ENCODE peak calls at places on chromosome 22, in four cellular contexts. F is HL-60, I is astrocyte of the cerebellum, P is pancreas. N is an unnamed sample.

GRCh38 chr22:42685941-42686666 is 34.6 kb downstream of the A4GALT start:
- DNase-seq in F (no peak), P (no peak), I (no peak), N (no peak)

GRCh38 chr22:24834845-24835570 is 29.0 kb downstream of the SGSM1 start:
- DNase-seq in I (no peak), F (peak), P (no peak), N (peak)

GRCh38 chr22:23116506-23117263 is 25.1 kb downstream of the RSPH14 start:
- DNase-seq in P (no peak), F (no peak), I (no peak), N (no peak)

GRCh38 chr22:24423519-24424000 is 3.8 kb upstream of the ADORA2A start:
- DNase-seq in P (no peak), I (no peak), F (peak), N (peak)

GRCh38 chr22:17009640-17010291 is 1.7 kb upstream of the GAB4 start:
- DNase-seq in F (no peak), P (no peak), I (no peak), N (no peak)

GRCh38 chr22:20952544-20953341 is 14.3 kb upstream of the AIFM3 start:
- DNase-seq in I (no peak), F (no peak), P (no peak), N (no peak)

GRCh38 chr22:47192651-47193437 is 430.4 kb downstream of the TBC1D22A start:
- DNase-seq in I (no peak), F (no peak), P (no peak), N (no peak)

GRCh38 chr22:38782402-38783094 is 11.4 kb downstream of the DNAL4 start:
- DNase-seq in F (peak), I (no peak), P (no peak), N (peak)

GRCh38 chr22:33529424-33530113 is 390.7 kb downstream of the LARGE1 start:
- DNase-seq in P (no peak), I (peak), F (no peak), N (peak)

GRCh38 chr22:39242389-39242808 is 2.4 kb downstream of the PDGFB start:
- DNase-seq in P (no peak), F (no peak), I (no peak), N (no peak)

GRCh38 chr22:50691521-50691920 is 18.9 kb downstream of the SHANK3 start:
- DNase-seq in I (no peak), P (peak), F (peak), N (peak)

GRCh38 chr22:49574861-49575702 is 252.6 kb downstream of the BRD1 start:
- DNase-seq in I (no peak), P (no peak), F (no peak), N (no peak)

GRCh38 chr22:22070371-22070824 is 87.8 kb upstream of the TOP3B start:
- DNase-seq in P (no peak), I (no peak), F (peak), N (peak)

GRCh38 chr22:32331236-32331917 is 26.3 kb upstream of the RFPL3 start:
- DNase-seq in P (peak), F (no peak), I (no peak), N (no peak)

GRCh38 chr22:24855794-24856193 is 49.8 kb downstream of the SGSM1 start:
- DNase-seq in F (no peak), I (no peak), P (no peak), N (no peak)

GRCh38 chr22:42533638-42533977 is 14.0 kb upstream of the RRP7A start:
- DNase-seq in I (no peak), F (no peak), P (no peak), N (no peak)

GRCh38 chr22:23225724-23226496 is 45.6 kb downstream of the BCR start:
- DNase-seq in I (no peak), F (no peak), P (no peak), N (peak)

GRCh38 chr22:50319503-50319951 is 7.3 kb downstream of the DENND6B start:
- DNase-seq in I (no peak), P (no peak), F (no peak), N (no peak)

GRCh38 chr22:48968201-48968959 is 859.3 kb downstream of the BRD1 start:
- DNase-seq in I (no peak), P (no peak), F (no peak), N (no peak)

GRCh38 chr22:49748514-49748913 is 79.2 kb downstream of the BRD1 start:
- DNase-seq in F (no peak), I (no peak), P (no peak), N (no peak)

GRCh38 chr22:38474003-38474607 is 6.2 kb downstream of the KDELR3 start:
- DNase-seq in I (no peak), F (no peak), P (no peak), N (no peak)

GRCh38 chr22:49215840-49216239 is 611.8 kb downstream of the BRD1 start:
- DNase-seq in P (no peak), F (no peak), I (no peak), N (no peak)

GRCh38 chr22:19811211-19811621 is 43.5 kb downstream of the GNB1L start:
- DNase-seq in F (no peak), P (no peak), I (no peak), N (no peak)

GRCh38 chr22:50687829-50688228 is 15.2 kb downstream of the SHANK3 start:
- DNase-seq in P (no peak), I (no peak), F (no peak), N (no peak)

GRCh38 chr22:49918911-49919881 is 762 bp downstream of the CRELD2 start:
- DNase-seq in I (no peak), F (no peak), P (no peak), N (no peak)

GRCh38 chr22:35914357-35914664 is 114.3 kb downstream of the RBFOX2 start:
- DNase-seq in I (no peak), P (no peak), F (no peak), N (no peak)
- H3K4me3 ChIP-seq in I (peak), P (no peak), F (no peak), N (no peak)

GRCh38 chr22:43827926-43828710 is 16.0 kb upstream of the EFCAB6 start:
- DNase-seq in I (no peak), F (no peak), P (no peak), N (no peak)

GRCh38 chr22:43824724-43825485 is 12.8 kb upstream of the EFCAB6 start:
- DNase-seq in I (no peak), P (no peak), F (no peak), N (no peak)

GRCh38 chr22:43827336-43827735 is 15.2 kb upstream of the EFCAB6 start:
- DNase-seq in I (no peak), P (no peak), F (no peak), N (no peak)

GRCh38 chr22:43825651-43826050 is 13.5 kb upstream of the EFCAB6 start:
- DNase-seq in I (no peak), F (no peak), P (no peak), N (no peak)

GRCh38 chr22:43826142-43827093 is 14.3 kb upstream of the EFCAB6 start:
- DNase-seq in F (no peak), P (peak), I (peak), N (peak)
- TF ChIP-seq CTCF in F (no peak), P (no peak), I (peak), N (peak)

GRCh38 chr22:36506637-36507517 is at the start of gene FOXRED2:
- DNase-seq in I (peak), P (peak), F (peak), N (peak)

GRCh38 chr22:36510384-36510783 is 3.5 kb upstream of the FOXRED2 start:
- DNase-seq in P (no peak), I (no peak), F (no peak), N (no peak)

GRCh38 chr22:36510966-36511881 is 4.4 kb upstream of the FOXRED2 start:
- DNase-seq in F (peak), I (peak), P (no peak), N (peak)

GRCh38 chr22:36505998-36506635 is 723 bp downstream of the FOXRED2 start:
- DNase-seq in F (no peak), I (no peak), P (no peak), N (no peak)

GRCh38 chr22:36507518-36508010 is 724 bp upstream of the FOXRED2 start:
- DNase-seq in I (no peak), F (no peak), P (no peak), N (no peak)
- H3K4me3 ChIP-seq in I (peak), F (no peak), P (no peak), N (peak)

GRCh38 chr22:30556388-30556787 is 9.8 kb upstream of the SEC14L6 start:
- DNase-seq in I (no peak), F (no peak), P (no peak), N (no peak)
- TF ChIP-seq CTCF in I (no peak), F (no peak), P (no peak), N (peak)

DNA sequence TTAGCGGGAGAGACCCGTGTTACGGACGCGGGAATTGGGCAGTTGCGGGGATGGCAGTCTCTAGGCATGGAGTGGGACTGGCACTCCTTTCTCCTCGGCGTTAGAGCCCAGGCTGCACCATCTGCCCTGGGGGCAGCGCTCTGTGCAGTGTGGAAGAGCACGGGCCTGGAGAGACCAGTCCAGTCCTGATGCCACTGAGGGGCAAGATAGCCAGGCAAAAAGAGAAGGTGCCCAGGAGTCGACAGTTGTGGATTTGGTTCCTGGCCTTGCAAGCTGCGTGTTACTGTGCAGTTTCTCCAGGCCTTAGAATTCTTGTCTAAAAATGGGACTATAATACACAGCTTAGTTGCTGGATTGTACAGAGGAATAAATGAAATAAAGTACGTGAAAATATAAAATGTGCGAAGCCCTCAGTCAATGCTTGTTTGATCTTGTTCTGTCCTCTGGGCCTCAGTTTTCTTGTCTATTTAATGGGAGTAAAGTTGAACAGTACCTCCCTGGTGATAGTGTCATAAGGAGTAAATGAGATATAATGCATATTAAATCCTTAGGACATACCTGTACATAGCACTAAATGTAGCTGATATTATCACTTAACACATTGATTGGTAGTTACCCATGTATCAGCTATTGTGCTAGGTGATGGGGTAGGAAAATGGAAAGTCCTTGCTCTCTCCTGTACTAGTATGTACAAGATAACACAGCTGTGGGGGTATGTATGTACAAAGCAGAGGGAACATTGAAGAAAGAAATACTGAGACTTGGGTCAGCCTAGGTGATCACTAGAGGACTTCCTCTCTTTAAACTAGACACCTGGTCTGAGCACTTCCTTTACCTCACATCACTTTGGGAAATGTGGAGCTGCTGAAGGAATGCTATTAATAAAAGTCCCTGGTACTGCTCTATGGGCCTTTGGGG is 1.2 kb downstream of the ATXN10 start:
- DNase-seq in F (no peak), P (no peak), I (no peak), N (no peak)
- H3K4me3 ChIP-seq in F (peak), P (peak), I (peak), N (peak)

DNA sequence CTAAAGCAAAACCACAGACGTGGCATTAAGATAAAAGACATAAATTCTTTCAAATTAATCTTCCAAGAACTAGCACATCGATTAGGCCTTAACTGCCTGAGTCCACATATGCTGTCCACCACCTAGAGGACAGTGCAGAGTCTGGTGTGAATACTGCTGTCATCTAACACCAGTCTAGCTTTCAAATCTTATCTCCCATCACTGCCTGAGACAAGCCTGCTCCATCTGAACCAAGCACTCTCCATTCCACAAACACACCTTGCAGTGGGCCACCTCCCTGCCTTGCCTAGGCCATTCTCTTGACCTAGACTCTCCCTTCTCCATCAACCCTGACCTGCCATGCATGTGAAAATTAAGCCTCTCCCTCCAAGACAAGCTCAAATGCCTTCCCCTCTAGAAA is 129.5 kb upstream of the PITPNB start:
- DNase-seq in F (no peak), P (no peak), I (no peak), N (no peak)
- TF ChIP-seq CTCF in F (no peak), P (no peak), I (no peak), N (no peak)

GRCh38 chr22:34776827-34777226 is 289.1 kb upstream of the ISX start:
- DNase-seq in F (no peak), I (no peak), P (no peak), N (no peak)
- H3K4me3 ChIP-seq in F (no peak), I (no peak), P (no peak), N (no peak)